ENCODE peak calls at places on chromosomes 1 and 21, in six cellular contexts. One of them, this sample, is unnamed.

GRCh38 chr1:152086785-152087184 is 2.1 kb downstream of the TCHHL1 start:
- DNase-seq in neuronal stem cell: no peak
- DNase-seq in H9: no peak
- DNase-seq in trophoblast cell: no peak
- DNase-seq in mesenchymal stem cell: no peak
- DNase-seq in H1: no peak
- DNase-seq in this sample: no peak

GRCh38 chr1:167122121-167122480 is 28.2 kb downstream of the STYXL2 start:
- DNase-seq in neuronal stem cell: no peak
- DNase-seq in H9: no peak
- DNase-seq in trophoblast cell: no peak
- DNase-seq in mesenchymal stem cell: no peak
- DNase-seq in H1: no peak
- DNase-seq in this sample: no peak

GRCh38 chr1:41840592-41841246 is 78.0 kb downstream of the HIVEP3 start:
- DNase-seq in neuronal stem cell: no peak
- DNase-seq in H9: no peak
- DNase-seq in trophoblast cell: no peak
- DNase-seq in mesenchymal stem cell: no peak
- DNase-seq in H1: no peak
- DNase-seq in this sample: no peak

GRCh38 chr1:30525631-30525979 is 197.8 kb downstream of the MATN1 start:
- DNase-seq in neuronal stem cell: no peak
- DNase-seq in H9: no peak
- DNase-seq in trophoblast cell: no peak
- DNase-seq in mesenchymal stem cell: no peak
- DNase-seq in H1: peak; percentile 30
- DNase-seq in this sample: no peak

GRCh38 chr1:179881642-179882252 is 338 bp upstream of the TOR1AIP1 start:
- DNase-seq in neuronal stem cell: no peak
- DNase-seq in H9: no peak
- DNase-seq in trophoblast cell: peak; percentile 67
- DNase-seq in mesenchymal stem cell: peak; percentile 95
- DNase-seq in H1: no peak
- DNase-seq in this sample: peak; percentile 92

GRCh38 chr1:179229214-179230140 is at the start of gene ABL2:
- DNase-seq in neuronal stem cell: peak; percentile 72
- DNase-seq in H9: peak; percentile 81
- DNase-seq in trophoblast cell: peak; percentile 23
- DNase-seq in mesenchymal stem cell: peak; percentile 57
- DNase-seq in H1: peak; percentile 79
- DNase-seq in this sample: no peak

GRCh38 chr1:178238722-178239510 is 145.0 kb downstream of the RASAL2 start:
- DNase-seq in neuronal stem cell: no peak
- DNase-seq in H9: no peak
- DNase-seq in trophoblast cell: peak; percentile 61
- DNase-seq in mesenchymal stem cell: peak; percentile 97
- DNase-seq in H1: no peak
- DNase-seq in this sample: peak; percentile 98

GRCh38 chr1:14003552-14003951 is 303.6 kb downstream of the PRDM2 start:
- DNase-seq in neuronal stem cell: no peak
- DNase-seq in H9: no peak
- DNase-seq in trophoblast cell: no peak
- DNase-seq in mesenchymal stem cell: no peak
- DNase-seq in H1: no peak
- DNase-seq in this sample: no peak

GRCh38 chr21:39182484-39183271 is 573 bp downstream of the PSMG1 start:
- DNase-seq in neuronal stem cell: no peak
- DNase-seq in H9: no peak
- DNase-seq in trophoblast cell: peak; percentile 4
- DNase-seq in mesenchymal stem cell: peak; percentile 46
- DNase-seq in H1: no peak
- DNase-seq in this sample: no peak

GRCh38 chr1:174968750-174969244 is 30.9 kb upstream of the CACYBP start:
- DNase-seq in neuronal stem cell: no peak
- DNase-seq in H9: no peak
- DNase-seq in trophoblast cell: no peak
- DNase-seq in mesenchymal stem cell: peak; percentile 69
- DNase-seq in H1: no peak
- DNase-seq in this sample: peak; percentile 57

GRCh38 chr1:2112280-2112701 is 62.1 kb downstream of the PRKCZ start:
- DNase-seq in neuronal stem cell: no peak
- DNase-seq in H9: no peak
- DNase-seq in trophoblast cell: no peak
- DNase-seq in mesenchymal stem cell: no peak
- DNase-seq in H1: no peak
- DNase-seq in this sample: no peak

GRCh38 chr1:2111674-2112035 is 61.4 kb downstream of the PRKCZ start:
- DNase-seq in neuronal stem cell: no peak
- DNase-seq in H9: no peak
- DNase-seq in trophoblast cell: no peak
- DNase-seq in mesenchymal stem cell: no peak
- DNase-seq in H1: no peak
- DNase-seq in this sample: no peak

GRCh38 chr1:2109581-2110021 is 59.4 kb downstream of the PRKCZ start:
- DNase-seq in neuronal stem cell: no peak
- DNase-seq in H9: no peak
- DNase-seq in trophoblast cell: no peak
- DNase-seq in mesenchymal stem cell: no peak
- DNase-seq in H1: no peak
- DNase-seq in this sample: no peak

GRCh38 chr1:2110191-2110737 is 60.1 kb downstream of the PRKCZ start:
- DNase-seq in neuronal stem cell: no peak
- DNase-seq in H9: no peak
- DNase-seq in trophoblast cell: no peak
- DNase-seq in mesenchymal stem cell: no peak
- DNase-seq in H1: no peak
- DNase-seq in this sample: no peak

DNA sequence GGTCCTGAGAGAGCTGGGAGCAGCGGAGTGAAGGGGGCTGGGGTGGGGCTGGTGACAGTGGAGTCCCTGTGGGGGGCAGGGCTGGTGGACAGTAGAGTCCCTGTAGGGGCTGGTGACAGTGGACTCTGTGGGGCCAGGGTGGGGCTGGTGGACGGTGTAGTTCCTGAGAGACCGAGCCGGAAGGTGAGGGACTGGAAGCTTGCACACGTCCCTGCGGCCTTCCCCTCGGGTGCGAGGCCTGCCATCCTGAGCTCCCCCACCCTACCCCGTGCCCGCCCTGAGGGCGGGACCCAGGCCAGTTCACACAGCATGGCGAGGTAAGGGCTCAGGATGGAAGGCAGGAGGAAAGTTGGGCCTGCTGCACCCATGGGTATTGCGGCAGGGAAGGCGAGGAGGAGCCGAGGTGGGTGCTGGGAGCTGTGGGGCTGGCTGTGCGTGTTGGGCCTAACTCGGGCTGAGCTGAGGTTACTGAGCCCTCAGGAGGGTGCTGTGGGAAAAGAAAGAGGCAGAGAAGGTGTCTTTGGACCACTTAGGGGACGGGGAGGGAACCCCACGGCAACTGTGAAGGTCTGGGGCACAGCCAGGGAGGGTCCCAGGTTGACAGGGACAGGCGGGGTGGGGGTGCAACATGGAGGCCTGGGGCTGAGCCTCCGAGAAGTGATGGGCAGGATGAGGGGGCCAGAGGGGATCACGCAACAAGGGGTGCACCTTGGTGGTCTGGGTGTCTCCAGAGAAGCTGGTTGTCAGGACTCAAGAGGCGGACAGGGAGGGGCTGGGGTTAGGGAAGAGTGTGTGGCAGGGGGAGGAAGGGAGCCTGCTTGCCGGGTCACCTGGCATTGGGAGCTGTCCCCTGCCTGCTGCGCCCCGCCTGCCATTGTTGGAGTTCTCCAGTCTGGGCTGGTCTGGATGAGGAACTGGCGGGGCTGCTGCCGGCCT is 60.8 kb downstream of the PRKCZ start:
- DNase-seq in neuronal stem cell: no peak
- DNase-seq in H9: no peak
- DNase-seq in trophoblast cell: no peak
- DNase-seq in mesenchymal stem cell: no peak
- DNase-seq in H1: no peak
- DNase-seq in this sample: no peak
- H3K9ac ChIP-seq in neuronal stem cell: no peak overlapping the region
- H3K9ac ChIP-seq in H9: no peak overlapping the region
- H3K9ac ChIP-seq in trophoblast cell: no peak overlapping the region
- H3K9ac ChIP-seq in mesenchymal stem cell: no peak overlapping the region
- H3K9ac ChIP-seq in H1: no peak overlapping the region
- H3K9ac ChIP-seq in this sample: no peak overlapping the region

GRCh38 chr1:240652554-240652953 is 40.6 kb upstream of the GREM2 start:
- DNase-seq in neuronal stem cell: no peak
- DNase-seq in H9: no peak
- DNase-seq in trophoblast cell: no peak
- DNase-seq in mesenchymal stem cell: no peak
- DNase-seq in H1: no peak
- DNase-seq in this sample: no peak

GRCh38 chr1:240646861-240647260 is 34.9 kb upstream of the GREM2 start:
- DNase-seq in neuronal stem cell: no peak
- DNase-seq in H9: no peak
- DNase-seq in trophoblast cell: peak; percentile 59
- DNase-seq in mesenchymal stem cell: no peak
- DNase-seq in H1: no peak
- DNase-seq in this sample: no peak

GRCh38 chr1:240653030-240653429 is 41.1 kb upstream of the GREM2 start:
- DNase-seq in neuronal stem cell: no peak
- DNase-seq in H9: no peak
- DNase-seq in trophoblast cell: no peak
- DNase-seq in mesenchymal stem cell: no peak
- DNase-seq in H1: no peak
- DNase-seq in this sample: no peak

GRCh38 chr1:240649733-240650700 is 38.1 kb upstream of the GREM2 start:
- DNase-seq in neuronal stem cell: no peak
- DNase-seq in H9: no peak
- DNase-seq in trophoblast cell: peak; percentile 88
- DNase-seq in mesenchymal stem cell: no peak
- DNase-seq in H1: no peak
- DNase-seq in this sample: no peak

DNA sequence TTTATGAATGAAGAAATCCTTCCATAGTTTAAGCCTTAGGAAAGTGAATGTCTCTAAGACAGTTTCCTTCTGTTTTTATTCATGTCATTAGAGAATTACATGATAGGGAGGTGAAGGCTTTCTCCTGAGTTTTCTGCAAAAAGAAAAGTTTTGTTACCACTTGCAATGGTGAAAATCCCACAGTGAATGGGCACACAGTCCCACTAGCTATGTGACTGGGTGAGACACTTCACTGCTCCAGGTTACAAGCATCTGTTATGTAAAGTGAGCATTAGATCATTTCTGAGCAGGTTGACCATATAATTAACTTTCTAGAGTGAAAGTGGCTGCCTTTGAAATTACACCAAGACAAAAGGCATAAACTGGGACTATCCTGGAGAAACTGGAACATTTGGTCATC is 38.9 kb upstream of the GREM2 start:
- DNase-seq in neuronal stem cell: no peak
- DNase-seq in H9: no peak
- DNase-seq in trophoblast cell: no peak
- DNase-seq in mesenchymal stem cell: no peak
- DNase-seq in H1: no peak
- DNase-seq in this sample: no peak
- H3K14ac ChIP-seq in neuronal stem cell: no peak overlapping the region
- H3K14ac ChIP-seq in H9: no peak overlapping the region
- H3K14ac ChIP-seq in trophoblast cell: no peak overlapping the region
- H3K14ac ChIP-seq in mesenchymal stem cell: no peak overlapping the region
- H3K14ac ChIP-seq in H1: no peak overlapping the region
- H3K14ac ChIP-seq in this sample: no peak overlapping the region

DNA sequence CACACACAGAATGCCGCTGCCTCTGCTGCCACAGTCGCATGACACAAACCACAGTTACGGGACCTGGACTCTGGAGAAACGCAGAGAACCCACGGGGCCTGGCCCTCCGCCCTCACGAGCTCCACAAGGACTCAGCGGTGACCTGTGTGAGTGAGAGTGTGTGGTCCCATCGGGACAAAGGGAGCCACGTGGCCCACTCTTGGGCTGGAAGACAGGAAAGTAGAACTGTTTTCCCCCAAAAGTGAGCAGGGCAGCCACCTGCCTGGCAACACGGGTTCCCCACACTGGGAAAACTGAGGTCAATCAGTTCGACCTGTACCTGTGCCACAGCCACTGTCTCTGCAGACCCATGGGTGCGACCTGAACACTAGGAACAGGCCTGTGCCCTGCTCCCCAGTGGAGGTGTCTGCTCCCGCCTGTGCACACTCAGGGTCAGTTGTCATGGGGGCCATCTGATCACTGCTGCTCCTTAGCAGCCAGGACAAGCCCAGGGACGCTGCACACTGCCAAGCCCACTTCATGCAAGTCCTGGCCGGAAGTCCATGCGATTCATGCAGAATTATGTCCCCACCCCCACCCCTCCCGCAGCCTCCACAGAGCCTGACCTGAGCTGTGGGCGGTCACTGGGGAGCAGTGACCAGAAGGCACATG is 54.4 kb upstream of the ADARB1 start:
- DNase-seq in neuronal stem cell: no peak
- DNase-seq in H9: no peak
- DNase-seq in trophoblast cell: no peak
- DNase-seq in mesenchymal stem cell: no peak
- DNase-seq in H1: no peak
- DNase-seq in this sample: no peak
- H3K9ac ChIP-seq in neuronal stem cell: peak overlapping the region; percentile 27
- H3K9ac ChIP-seq in H9: no peak overlapping the region
- H3K9ac ChIP-seq in trophoblast cell: no peak overlapping the region
- H3K9ac ChIP-seq in mesenchymal stem cell: no peak overlapping the region
- H3K9ac ChIP-seq in H1: no peak overlapping the region
- H3K9ac ChIP-seq in this sample: no peak overlapping the region

GRCh38 chr1:50529510-50529909 is 106.3 kb upstream of the DMRTA2 start:
- DNase-seq in neuronal stem cell: no peak
- DNase-seq in H9: no peak
- DNase-seq in trophoblast cell: no peak
- DNase-seq in mesenchymal stem cell: no peak
- DNase-seq in H1: no peak
- DNase-seq in this sample: no peak

GRCh38 chr1:50526431-50526830 is 103.2 kb upstream of the DMRTA2 start:
- DNase-seq in neuronal stem cell: no peak
- DNase-seq in H9: no peak
- DNase-seq in trophoblast cell: no peak
- DNase-seq in mesenchymal stem cell: no peak
- DNase-seq in H1: no peak
- DNase-seq in this sample: peak; percentile 67

GRCh38 chr1:50527249-50527986 is 104.2 kb upstream of the DMRTA2 start:
- DNase-seq in neuronal stem cell: no peak
- DNase-seq in H9: no peak
- DNase-seq in trophoblast cell: no peak
- DNase-seq in mesenchymal stem cell: no peak
- DNase-seq in H1: no peak
- DNase-seq in this sample: no peak

GRCh38 chr1:50531027-50531426 is 107.8 kb upstream of the DMRTA2 start:
- DNase-seq in neuronal stem cell: no peak
- DNase-seq in H9: no peak
- DNase-seq in trophoblast cell: no peak
- DNase-seq in mesenchymal stem cell: no peak
- DNase-seq in H1: no peak
- DNase-seq in this sample: peak; percentile 11

DNA sequence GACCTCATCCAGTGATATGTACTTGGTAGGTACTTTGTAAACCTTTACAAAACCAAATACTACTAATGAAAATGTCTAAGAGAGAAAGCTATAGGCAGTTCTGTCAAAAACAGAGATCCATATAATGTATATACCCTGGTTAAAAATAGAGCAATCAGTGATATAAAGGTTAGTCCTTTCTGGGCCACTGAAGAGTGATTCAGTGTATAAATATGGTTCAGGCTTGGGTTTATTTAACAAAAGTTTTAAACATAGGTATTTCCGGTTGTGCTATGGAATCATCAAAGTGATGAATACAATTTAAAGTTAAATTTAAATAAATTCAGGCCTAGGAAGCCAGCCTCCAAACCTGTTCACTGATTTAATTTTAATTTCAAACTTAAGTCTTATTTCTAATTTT is 108.4 kb upstream of the DMRTA2 start:
- DNase-seq in neuronal stem cell: no peak
- DNase-seq in H9: no peak
- DNase-seq in trophoblast cell: no peak
- DNase-seq in mesenchymal stem cell: no peak
- DNase-seq in H1: no peak
- DNase-seq in this sample: peak; percentile 41
- H3K14ac ChIP-seq in neuronal stem cell: no peak overlapping the region
- H3K14ac ChIP-seq in H9: no peak overlapping the region
- H3K14ac ChIP-seq in trophoblast cell: no peak overlapping the region
- H3K14ac ChIP-seq in mesenchymal stem cell: no peak overlapping the region
- H3K14ac ChIP-seq in H1: no peak overlapping the region
- H3K14ac ChIP-seq in this sample: no peak overlapping the region

This sample was measured in IMR-90.